ENCODE peak calls at places on chromosome 14, in eight cellular contexts. X is breast epithelium, F is left ventricle myocardium inferior, H is GM06990, M is vagina, E is HepG2, J is uterus, T is lung. K is an unnamed sample.
A peak's percentile ranks its signal among the peaks of the same experiment; 100 is the strongest.

GRCh38 chr14:102539544-102540309 is 30.2 kb upstream of the ANKRD9 start:
- DNase-seq in X (no peak), T (no peak), J (peak; percentile 32), E (peak; percentile 86), H (no peak), F (peak; percentile 72), M (no peak), K (no peak)

GRCh38 chr14:55383039-55383438 is 28.6 kb downstream of the ATG14 start:
- DNase-seq in X (no peak), F (no peak), J (no peak), T (no peak), M (no peak), E (no peak), H (no peak), K (no peak)

GRCh38 chr14:100653409-100653808 is 66.2 kb upstream of the BEGAIN start:
- DNase-seq in J (no peak), H (no peak), M (no peak), T (no peak), E (no peak), F (no peak), X (no peak), K (no peak)

GRCh38 chr14:71070169-71070568 is 162.9 kb downstream of the PCNX1 start:
- DNase-seq in E (no peak), J (no peak), M (no peak), X (no peak), H (no peak), F (no peak), T (no peak), K (no peak)

GRCh38 chr14:34713681-34714319 is 593 bp downstream of the CFL2 start:
- DNase-seq in F (peak; percentile 22), T (peak; percentile 31), X (peak; percentile 55), M (no peak), E (peak; percentile 55), J (peak; percentile 47), H (no peak), K (peak; percentile 73)

GRCh38 chr14:24032727-24033418 is 18.9 kb upstream of the CARMIL3 start:
- DNase-seq in T (peak; percentile 50), X (no peak), H (no peak), E (peak; percentile 89), J (no peak), M (peak; percentile 84), F (no peak), K (peak; percentile 19)

GRCh38 chr14:99678198-99678597 is 5.9 kb upstream of the CYP46A1 start:
- DNase-seq in E (no peak), X (no peak), M (no peak), J (no peak), F (no peak), T (no peak), H (no peak), K (no peak)

GRCh38 chr14:101927859-101928258 is 36.5 kb upstream of the DYNC1H1 start:
- DNase-seq in X (peak; percentile 73), J (peak; percentile 93), M (no peak), E (no peak), H (no peak), F (peak; percentile 91), T (peak; percentile 68), K (peak; percentile 93)

GRCh38 chr14:103749452-103749851 is 33.8 kb downstream of the ZFYVE21 start:
- DNase-seq in E (no peak), T (no peak), H (no peak), X (no peak), F (no peak), J (no peak), M (no peak), K (no peak)

GRCh38 chr14:59229653-59230406 is 41.4 kb downstream of the DAAM1 start:
- DNase-seq in F (no peak), T (no peak), E (no peak), M (no peak), X (no peak), J (no peak), H (no peak), K (no peak)

GRCh38 chr14:60817113-60817512 is 82.6 kb downstream of the MNAT1 start:
- DNase-seq in F (no peak), H (no peak), M (no peak), J (no peak), T (no peak), E (no peak), X (no peak), K (no peak)

GRCh38 chr14:31770271-31770670 is 209.1 kb downstream of the NUBPL start:
- DNase-seq in J (no peak), X (no peak), T (no peak), F (no peak), H (no peak), E (no peak), M (no peak), K (no peak)

GRCh38 chr14:75232597-75232996 is 46.0 kb upstream of the FOS start:
- DNase-seq in J (no peak), F (no peak), T (no peak), E (no peak), M (no peak), H (no peak), X (no peak), K (no peak)

GRCh38 chr14:59177229-59177628 is 11.2 kb upstream of the DAAM1 start:
- DNase-seq in X (no peak), M (no peak), H (no peak), E (no peak), T (no peak), F (no peak), J (no peak), K (no peak)

GRCh38 chr14:81276699-81277069 is 55.9 kb upstream of the GTF2A1 start:
- DNase-seq in J (no peak), T (no peak), E (peak; percentile 65), F (no peak), H (no peak), M (no peak), X (no peak), K (no peak)

GRCh38 chr14:50631408-50631821 is 36.7 kb downstream of the SAV1 start:
- DNase-seq in J (no peak), T (no peak), F (no peak), H (no peak), E (no peak), X (no peak), M (no peak), K (no peak)

GRCh38 chr14:78227466-78228077 is 57.4 kb downstream of the NRXN3 start:
- DNase-seq in X (no peak), T (no peak), J (no peak), M (no peak), E (no peak), F (no peak), H (no peak), K (no peak)

GRCh38 chr14:60723218-60724079 is 702 bp downstream of the SIX4 start:
- DNase-seq in X (no peak), T (peak; percentile 44), H (peak; percentile 57), E (no peak), M (no peak), J (peak; percentile 40), F (no peak), K (no peak)

GRCh38 chr14:50615566-50615965 is 52.5 kb downstream of the SAV1 start:
- DNase-seq in H (no peak), T (no peak), J (no peak), M (no peak), E (no peak), F (no peak), X (no peak), K (no peak)

GRCh38 chr14:22554706-22555572 is 34.1 kb downstream of the DAD1 start:
- DNase-seq in T (no peak), X (no peak), M (no peak), E (no peak), F (no peak), J (no peak), H (peak; percentile 60), K (no peak)

DNA sequence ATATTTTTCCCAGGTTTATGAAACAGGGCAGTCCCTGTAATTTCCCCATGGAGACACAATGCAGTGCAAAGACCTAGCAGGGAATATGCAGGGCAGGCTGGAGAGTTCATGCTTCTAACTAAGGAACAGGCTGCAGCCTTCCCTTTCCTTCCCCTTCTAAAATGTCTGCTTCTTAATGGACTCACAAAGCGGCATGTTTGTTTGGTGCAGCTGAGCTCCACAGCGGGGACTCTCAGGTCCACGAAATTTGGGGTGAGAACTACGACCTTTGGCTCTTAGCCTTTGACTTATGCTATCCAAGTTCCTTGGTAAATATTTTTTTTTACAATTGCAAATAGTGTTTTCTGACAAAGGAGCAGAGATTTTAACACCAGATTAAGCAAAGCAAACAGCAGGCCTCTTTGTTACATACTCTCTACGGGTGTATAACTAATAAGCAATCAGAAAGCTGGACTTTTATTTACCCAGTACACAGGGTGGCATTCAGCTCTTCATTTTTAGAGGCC is 323.6 kb downstream of the ZFP36L1 start:
- DNase-seq in F (no peak), H (no peak), E (peak; percentile 73), J (no peak), T (no peak), M (no peak), X (no peak), K (no peak)
- H3K4me3 ChIP-seq in F (no peak overlapping the region), H (no peak overlapping the region), E (no peak overlapping the region), J (no peak overlapping the region), T (no peak overlapping the region), M (no peak overlapping the region), X (no peak overlapping the region), K (no peak overlapping the region)

GRCh38 chr14:51805541-51805940 is 54.9 kb upstream of the GNG2 start:
- DNase-seq in F (no peak), J (no peak), M (no peak), X (no peak), E (no peak), H (no peak), T (no peak), K (no peak)
- TF ChIP-seq CTCF in F (no peak), J (no peak), M (no peak), X (no peak), E (no peak), H (no peak), T (no peak), K (peak; percentile 20)

DNA sequence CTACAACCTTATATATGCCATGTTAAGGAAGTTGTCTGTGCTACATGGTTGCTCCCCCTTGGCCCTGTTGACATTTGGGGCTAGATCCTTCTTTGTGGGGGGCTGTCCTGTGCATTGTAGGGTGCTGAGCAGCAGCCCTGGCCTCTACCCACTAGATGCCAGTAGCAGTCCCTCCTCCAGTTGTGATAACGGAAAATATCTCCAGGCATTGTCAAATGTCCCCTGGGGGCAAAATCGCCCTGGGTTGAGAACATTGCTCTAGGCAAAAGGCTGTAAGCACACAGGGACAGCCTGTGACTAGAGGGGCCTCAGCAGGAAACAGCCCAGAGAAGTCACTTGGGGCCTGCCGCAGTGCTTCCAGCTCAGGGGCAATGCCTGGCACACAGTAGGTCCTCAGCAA is 1100.3 kb downstream of the BCL11B start:
- DNase-seq in J (no peak), X (no peak), T (no peak), H (no peak), E (no peak), F (no peak), M (no peak), K (no peak)
- H3K27me3 ChIP-seq in J (no peaks in the 10 kb centered on the region), X (no peaks in the 10 kb centered on the region), T (no peaks in the 10 kb centered on the region), H (no peaks in the 10 kb centered on the region), E (no peaks in the 10 kb centered on the region), F (peaks cover 18% of the 10 kb centered on the region), M (no peaks in the 10 kb centered on the region), K (no peaks in the 10 kb centered on the region)

DNA sequence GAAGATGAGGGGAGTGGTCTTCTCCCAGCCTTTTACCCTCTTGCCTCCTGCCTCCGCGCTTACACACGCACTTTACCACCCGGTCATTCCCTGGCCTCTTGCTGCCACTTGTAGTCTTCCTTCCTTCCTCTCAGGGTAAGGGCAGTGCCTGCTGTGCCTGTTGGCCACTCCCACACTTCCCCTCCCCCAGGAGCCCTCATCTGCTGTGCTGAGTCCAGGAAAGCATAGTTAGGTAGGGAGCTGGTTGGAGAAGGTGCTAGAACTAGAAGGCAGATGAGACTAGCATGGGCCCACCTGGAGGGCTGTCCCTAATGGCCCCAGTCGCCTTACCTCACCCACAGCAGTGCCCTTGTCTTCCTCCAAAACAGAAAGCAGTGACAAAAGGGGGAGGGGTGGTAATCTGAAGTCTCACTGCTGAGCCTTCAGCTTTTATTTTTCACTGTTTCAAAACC is 54.3 kb upstream of the SRSF5 start:
- DNase-seq in T (peak; percentile 82), J (peak; percentile 51), M (no peak), H (no peak), X (peak; percentile 63), F (peak; percentile 59), E (no peak), K (no peak)
- H3K4me3 ChIP-seq in T (no peak overlapping the region), J (no peak overlapping the region), M (no peak overlapping the region), H (no peak overlapping the region), X (no peak overlapping the region), F (peak overlapping the region; percentile 22), E (no peak overlapping the region), K (no peak overlapping the region)

K was measured in BJ.